ENCODE peak calls at places on chromosomes 7 and 10, in four cellular contexts. Y, M, U and A are unnamed samples.

GRCh38 chr7:99099499-99100077 is 44.3 kb downstream of the SMURF1 start:
- DNase-seq in Y (no peak), M (no peak), U (no peak), A (peak)

GRCh38 chr10:119306514-119306951 is 99.2 kb downstream of the GRK5 start:
- DNase-seq in Y (no peak), M (peak), U (no peak), A (no peak)

GRCh38 chr10:120131183-120131582 is 238.7 kb downstream of the SEC23IP start:
- DNase-seq in Y (no peak), M (peak), U (no peak), A (no peak)

GRCh38 chr7:96952974-96953391 is 52.4 kb upstream of the DLX6 start:
- DNase-seq in Y (no peak), M (no peak), U (no peak), A (no peak)

GRCh38 chr10:82282782-82283456 is 407.9 kb downstream of the NRG3 start:
- DNase-seq in Y (no peak), M (no peak), U (no peak), A (no peak)

GRCh38 chr10:114021135-114021534 is 22.5 kb upstream of the ADRB1 start:
- DNase-seq in Y (no peak), M (peak), U (no peak), A (no peak)

GRCh38 chr7:101933685-101934084 is 116.3 kb downstream of the CUX1 start:
- DNase-seq in Y (no peak), M (no peak), U (no peak), A (no peak)

GRCh38 chr10:96319754-96320514 is 15.7 kb downstream of the DNTT start:
- DNase-seq in Y (no peak), M (no peak), U (no peak), A (no peak)

GRCh38 chr10:15169555-15170407 is 1.3 kb upstream of the NMT2 start:
- DNase-seq in Y (no peak), M (peak), U (no peak), A (no peak)
- H3K4me3 ChIP-seq in Y (peak), M (no peak), U (no peak), A (no peak)

DNA sequence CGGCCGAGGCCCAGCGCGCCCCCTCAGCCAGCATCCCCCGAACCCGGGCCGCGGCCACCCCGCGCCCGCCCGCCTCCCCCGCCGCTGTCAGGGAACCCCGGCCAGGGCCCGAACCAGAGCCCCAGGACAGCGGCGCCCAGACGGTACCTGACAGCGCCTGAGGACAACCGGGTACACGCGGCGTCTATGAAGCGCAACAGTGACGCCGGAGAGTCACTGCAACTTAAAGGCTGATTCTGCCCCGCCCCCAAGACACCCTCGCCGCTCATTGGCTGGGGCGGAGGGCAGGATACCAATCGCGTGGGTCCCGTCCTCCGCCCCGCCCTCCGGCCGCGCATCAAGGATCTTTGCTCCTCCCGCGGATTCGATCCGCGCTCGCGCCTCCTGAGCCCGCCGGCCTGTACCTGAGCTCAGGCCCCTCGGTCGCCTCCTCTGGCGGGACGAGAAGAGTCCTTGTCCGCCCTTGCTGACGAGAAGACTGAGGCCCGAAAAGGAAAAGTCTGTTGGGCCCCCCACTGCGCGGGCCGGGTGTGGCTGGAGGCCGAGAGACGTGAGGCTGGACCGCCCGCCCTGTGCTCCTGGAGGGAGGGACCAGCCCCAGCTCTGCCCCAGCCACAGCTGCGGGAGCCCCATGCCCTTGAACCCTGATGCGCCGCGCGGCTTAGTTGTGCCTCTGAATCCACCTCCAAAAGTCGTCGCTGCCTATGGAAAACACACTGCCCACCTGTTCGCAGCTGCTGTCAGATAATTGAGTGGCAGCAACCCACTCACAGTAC is at the start of gene OAT:
- DNase-seq in Y (peak), M (peak), U (peak), A (peak)
- TF ChIP-seq CTCF in Y (peak), M (no peak), U (peak), A (peak)

GRCh38 chr10:67663449-67664087 is 32.4 kb downstream of the CTNNA3 start:
- DNase-seq in Y (no peak), M (no peak), U (no peak), A (no peak)
- H3K4me3 ChIP-seq in Y (no peak), M (no peak), U (no peak), A (no peak)

GRCh38 chr7:264541-265191 is 25.3 kb upstream of the FOXL3 start:
- DNase-seq in Y (peak), M (no peak), U (no peak), A (peak)

GRCh38 chr7:265192-265997 is 24.6 kb upstream of the FOXL3 start:
- DNase-seq in Y (peak), M (no peak), U (no peak), A (no peak)

GRCh38 chr7:268991-269390 is 21.0 kb upstream of the FOXL3 start:
- DNase-seq in Y (peak), M (no peak), U (no peak), A (no peak)

GRCh38 chr7:265998-266850 is 23.7 kb upstream of the FOXL3 start:
- DNase-seq in Y (peak), M (no peak), U (no peak), A (no peak)

GRCh38 chr7:266851-267840 is 22.8 kb upstream of the FOXL3 start:
- DNase-seq in Y (peak), M (no peak), U (no peak), A (peak)
- TF ChIP-seq CTCF in Y (peak), M (no peak), U (peak), A (peak)

GRCh38 chr7:73578342-73579124 is at the start of gene TBL2:
- DNase-seq in Y (peak), M (peak), U (peak), A (peak)
- H3K4me3 ChIP-seq in Y (peak), M (peak), U (peak), A (peak)

GRCh38 chr10:80471715-80472233 is 17.7 kb downstream of the TSPAN14 start:
- DNase-seq in Y (peak), M (no peak), U (no peak), A (no peak)

GRCh38 chr10:80472234-80473095 is 18.4 kb downstream of the TSPAN14 start:
- DNase-seq in Y (no peak), M (no peak), U (peak), A (no peak)

GRCh38 chr10:80471009-80471408 is 16.9 kb downstream of the TSPAN14 start:
- DNase-seq in Y (peak), M (no peak), U (no peak), A (no peak)

GRCh38 chr10:80468806-80469421 is 14.8 kb downstream of the TSPAN14 start:
- DNase-seq in Y (no peak), M (no peak), U (no peak), A (no peak)

GRCh38 chr10:80470266-80470665 is 16.2 kb downstream of the TSPAN14 start:
- DNase-seq in Y (no peak), M (no peak), U (no peak), A (no peak)
- TF ChIP-seq CTCF in Y (no peak), M (no peak), U (no peak), A (no peak)